ENCODE peak calls at places on chromosomes 12 and 14, in four cellular contexts. One of them, this sample, is unnamed.

GRCh38 chr14:92949496-92950192 is 26.7 kb downstream of the CHGA start:
- DNase-seq in progenitor cell of endocrine pancreas: no peak
- DNase-seq in GF-D8: no peak
- DNase-seq in lower lobe of right lung: no peak
- DNase-seq in this sample: no peak

GRCh38 chr14:61461808-61462275 is 140.5 kb downstream of the PRKCH start:
- DNase-seq in progenitor cell of endocrine pancreas: peak
- DNase-seq in GF-D8: no peak
- DNase-seq in lower lobe of right lung: no peak
- DNase-seq in this sample: peak

GRCh38 chr14:100593751-100594624 is 6.8 kb upstream of the BEGAIN start:
- DNase-seq in progenitor cell of endocrine pancreas: no peak
- DNase-seq in GF-D8: no peak
- DNase-seq in lower lobe of right lung: peak
- DNase-seq in this sample: no peak

GRCh38 chr14:95460647-95461478 is 55.6 kb downstream of the SYNE3 start:
- DNase-seq in progenitor cell of endocrine pancreas: no peak
- DNase-seq in GF-D8: no peak
- DNase-seq in lower lobe of right lung: no peak
- DNase-seq in this sample: no peak

GRCh38 chr12:632102-632696 is 31.0 kb downstream of the NINJ2 start:
- DNase-seq in progenitor cell of endocrine pancreas: peak
- DNase-seq in GF-D8: no peak
- DNase-seq in lower lobe of right lung: no peak
- DNase-seq in this sample: no peak

GRCh38 chr12:98352835-98353234 is 162.6 kb upstream of the TMPO start:
- DNase-seq in progenitor cell of endocrine pancreas: no peak
- DNase-seq in GF-D8: no peak
- DNase-seq in lower lobe of right lung: no peak
- DNase-seq in this sample: no peak

GRCh38 chr12:117986705-117987469 is 18.1 kb upstream of the KSR2 start:
- DNase-seq in progenitor cell of endocrine pancreas: no peak
- DNase-seq in GF-D8: no peak
- DNase-seq in lower lobe of right lung: no peak
- DNase-seq in this sample: no peak

GRCh38 chr12:22275847-22276246 is 58.7 kb downstream of the ST8SIA1 start:
- DNase-seq in progenitor cell of endocrine pancreas: no peak
- DNase-seq in GF-D8: no peak
- DNase-seq in lower lobe of right lung: peak
- DNase-seq in this sample: no peak

GRCh38 chr12:11962795-11963347 is 107.9 kb upstream of the BCL2L14 start:
- DNase-seq in progenitor cell of endocrine pancreas: no peak
- DNase-seq in GF-D8: no peak
- DNase-seq in lower lobe of right lung: no peak
- DNase-seq in this sample: no peak

GRCh38 chr12:44286336-44286735 is 450.5 kb downstream of the TMEM117 start:
- DNase-seq in progenitor cell of endocrine pancreas: no peak
- DNase-seq in GF-D8: no peak
- DNase-seq in lower lobe of right lung: no peak
- DNase-seq in this sample: no peak

GRCh38 chr14:22547309-22547947 is 41.6 kb downstream of the DAD1 start:
- DNase-seq in progenitor cell of endocrine pancreas: no peak
- DNase-seq in GF-D8: no peak
- DNase-seq in lower lobe of right lung: no peak
- DNase-seq in this sample: no peak

GRCh38 chr12:109291531-109292341 is 17.3 kb downstream of the FOXN4 start:
- DNase-seq in progenitor cell of endocrine pancreas: peak
- DNase-seq in GF-D8: no peak
- DNase-seq in lower lobe of right lung: no peak
- DNase-seq in this sample: no peak

GRCh38 chr14:22221508-22221907 is 367.5 kb downstream of the DAD1 start:
- DNase-seq in progenitor cell of endocrine pancreas: no peak
- DNase-seq in GF-D8: no peak
- DNase-seq in lower lobe of right lung: no peak
- DNase-seq in this sample: no peak

GRCh38 chr12:116759783-116760581 is 21.9 kb downstream of the RNFT2 start:
- DNase-seq in progenitor cell of endocrine pancreas: no peak
- DNase-seq in GF-D8: peak
- DNase-seq in lower lobe of right lung: no peak
- DNase-seq in this sample: peak

GRCh38 chr12:41972196-41972994 is 172.3 kb downstream of the GXYLT1 start:
- DNase-seq in progenitor cell of endocrine pancreas: no peak
- DNase-seq in GF-D8: no peak
- DNase-seq in lower lobe of right lung: no peak
- DNase-seq in this sample: no peak

This sample was measured in CD4-positive, alpha-beta memory T cell.